ENCODE peak calls at places on chromosomes 13 and 19, in six cellular contexts. N, Q, I, K, E and V are unnamed samples.

GRCh38 chr13:32535140-32535539 is 3.5 kb downstream of the N4BP2L2 start:
- DNase-seq in I (no peak), E (no peak), N (no peak), K (no peak), Q (no peak), V (no peak)

GRCh38 chr19:30046522-30046921 is 104.5 kb downstream of the URI1 start:
- DNase-seq in K (no peak), Q (no peak), I (no peak), N (no peak), E (no peak), V (no peak)

GRCh38 chr13:110830800-110831371 is 84.0 kb downstream of the ANKRD10 start:
- DNase-seq in E (no peak), Q (no peak), N (no peak), K (no peak), I (no peak), V (no peak)

GRCh38 chr13:24630851-24631341 is 49.3 kb upstream of the ATP12A start:
- DNase-seq in N (no peak), E (peak; percentile 59), Q (no peak), K (peak; percentile 22), I (no peak), V (peak; percentile 65)

GRCh38 chr19:39823693-39824092 is 10.3 kb downstream of the DYRK1B start:
- DNase-seq in N (no peak), E (no peak), K (no peak), I (no peak), Q (no peak), V (no peak)

GRCh38 chr13:107678075-107678689 is 537.2 kb downstream of the LIG4 start:
- DNase-seq in N (no peak), I (no peak), E (no peak), Q (no peak), K (peak; percentile 11), V (no peak)

GRCh38 chr13:25922373-25922772 is 129.4 kb downstream of the SHISA2 start:
- DNase-seq in K (peak; percentile 20), Q (no peak), E (no peak), N (no peak), I (no peak), V (no peak)

GRCh38 chr13:23889598-23890224 is 511 bp upstream of the MIPEP start:
- DNase-seq in N (no peak), I (no peak), Q (no peak), K (peak; percentile 22), E (peak; percentile 12), V (no peak)

GRCh38 chr13:50033696-50034095 is 18.5 kb downstream of the KCNRG start:
- DNase-seq in E (no peak), N (no peak), K (peak; percentile 81), I (no peak), Q (no peak), V (no peak)

GRCh38 chr19:44752123-44752815 is 3.8 kb downstream of the BCL3 start:
- DNase-seq in Q (no peak), I (no peak), N (no peak), K (no peak), E (no peak), V (no peak)

GRCh38 chr19:55287361-55288079 is 3.7 kb downstream of the BRSK1 start:
- DNase-seq in N (no peak), I (no peak), E (no peak), Q (no peak), K (no peak), V (no peak)

GRCh38 chr19:12113121-12113520 is 27.0 kb downstream of the ZNF20 start:
- DNase-seq in I (no peak), K (no peak), N (no peak), Q (no peak), E (no peak), V (no peak)

GRCh38 chr19:38224014-38224862 is at the start of gene DPF1:
- DNase-seq in Q (peak; percentile 93), K (peak; percentile 48), E (peak; percentile 90), N (no peak), I (peak; percentile 24), V (peak; percentile 93)

GRCh38 chr13:81916471-81916870 is 1575.5 kb upstream of the SPRY2 start:
- DNase-seq in N (no peak), Q (no peak), K (no peak), I (no peak), E (no peak), V (no peak)

GRCh38 chr19:40597329-40597838 is 3.8 kb upstream of the LTBP4 start:
- DNase-seq in N (no peak), I (no peak), Q (no peak), E (no peak), K (no peak), V (no peak)

GRCh38 chr13:29569253-29570057 is 26.0 kb downstream of the SLC7A1 start:
- DNase-seq in E (no peak), I (peak; percentile 43), N (no peak), K (no peak), Q (no peak), V (peak; percentile 42)

GRCh38 chr13:77177646-77178045 is 149.2 kb downstream of the MYCBP2 start:
- DNase-seq in I (no peak), N (no peak), E (no peak), K (no peak), Q (no peak), V (no peak)

GRCh38 chr13:48776396-48776795 is 122.7 kb downstream of the CYSLTR2 start:
- DNase-seq in E (no peak), N (no peak), I (no peak), K (peak; percentile 29), Q (no peak), V (no peak)

GRCh38 chr19:14786421-14786851 is 8.1 kb upstream of the ADGRE2 start:
- DNase-seq in Q (no peak), N (no peak), K (no peak), I (no peak), E (peak; percentile 36), V (peak; percentile 4)

GRCh38 chr19:31261651-31262331 is 87.4 kb downstream of the TSHZ3 start:
- DNase-seq in E (no peak), Q (no peak), N (no peak), K (peak; percentile 83), I (no peak), V (no peak)

GRCh38 chr13:104318121-104318520 is 1251.9 kb upstream of the SLC10A2 start:
- DNase-seq in Q (no peak), E (no peak), K (no peak), I (no peak), N (no peak), V (no peak)

GRCh38 chr13:95921485-95921884 is 131.7 kb downstream of the UGGT2 start:
- DNase-seq in K (peak; percentile 36), I (no peak), Q (no peak), E (no peak), N (no peak), V (no peak)

GRCh38 chr19:47152632-47153031 is 22.0 kb downstream of the SAE1 start:
- DNase-seq in E (peak; percentile 83), N (no peak), K (no peak), I (no peak), Q (no peak), V (peak; percentile 49)

GRCh38 chr13:34155931-34156607 is 338.1 kb downstream of the RFC3 start:
- DNase-seq in I (no peak), E (peak; percentile 39), K (peak; percentile 28), N (no peak), Q (no peak), V (no peak)

GRCh38 chr19:7943444-7944176 is at the start of gene TIMM44:
- DNase-seq in N (peak; percentile 95), I (peak; percentile 99), Q (peak; percentile 99), E (peak; percentile 99), K (peak; percentile 99), V (peak; percentile 97)

GRCh38 chr13:76725211-76725610 is 161.0 kb downstream of the KCTD12 start:
- DNase-seq in I (no peak), K (peak; percentile 75), N (no peak), E (no peak), Q (no peak), V (no peak)

GRCh38 chr19:35430382-35431146 is 17.5 kb upstream of the FFAR2 start:
- DNase-seq in N (no peak), I (no peak), Q (no peak), E (no peak), K (no peak), V (no peak)

GRCh38 chr19:41934849-41935374 is 6.7 kb upstream of the ERFL start:
- DNase-seq in N (peak; percentile 64), K (peak; percentile 42), I (peak; percentile 79), Q (peak; percentile 87), E (peak; percentile 63), V (peak; percentile 88)

GRCh38 chr13:80126382-80127068 is 214.4 kb downstream of the SPRY2 start:
- DNase-seq in E (no peak), I (no peak), K (no peak), N (no peak), Q (no peak), V (no peak)

GRCh38 chr19:4454952-4455738 is 2.4 kb downstream of the UBXN6 start:
- DNase-seq in Q (no peak), I (no peak), K (peak; percentile 70), E (peak; percentile 81), N (no peak), V (no peak)

DNA sequence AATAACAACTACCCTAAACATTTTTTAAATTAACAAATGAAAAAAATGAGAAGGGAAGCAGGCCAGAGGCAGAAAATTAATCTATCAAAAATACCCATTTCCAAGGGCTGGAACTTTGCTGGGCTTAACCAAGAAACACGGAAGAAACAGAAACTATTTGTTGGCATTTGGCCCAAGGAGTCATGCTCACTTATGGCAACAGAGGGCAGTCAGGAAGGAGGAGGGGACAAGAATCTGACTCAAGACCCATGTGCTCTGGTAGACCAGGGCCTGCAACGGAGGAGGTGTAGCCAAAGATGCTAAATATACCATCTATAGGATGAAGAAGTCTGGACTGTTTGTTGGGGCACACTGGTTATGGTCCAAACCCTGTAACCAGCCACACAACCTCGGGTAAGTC is 496.7 kb downstream of the COG6 start:
- DNase-seq in E (peak; percentile 62), N (no peak), Q (no peak), I (no peak), K (peak; percentile 80), V (peak; percentile 53)
- TF ChIP-seq CTCF in E (no peak), N (no peak), Q (no peak), I (no peak), K (peak; percentile 38), V (no peak)

DNA sequence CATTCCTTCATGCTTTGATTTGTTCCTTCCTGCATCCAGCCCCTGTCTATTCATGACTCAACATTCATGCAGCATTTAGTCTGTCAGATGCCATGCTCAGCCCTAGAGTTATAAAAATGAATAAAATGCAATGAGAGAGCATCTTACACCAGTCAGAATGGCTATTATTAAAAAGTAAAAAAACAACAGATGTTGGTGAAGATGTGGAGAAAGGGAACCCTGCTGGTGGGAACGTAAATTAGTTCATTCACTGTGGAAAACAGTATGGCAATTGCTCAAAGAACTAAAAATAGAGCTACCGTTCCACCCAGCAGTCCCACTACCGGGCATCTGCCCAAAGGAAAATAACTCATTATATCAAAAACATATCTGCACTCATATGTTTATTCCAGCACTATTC is 70.0 kb upstream of the GTF3A start:
- DNase-seq in N (no peak), E (no peak), Q (no peak), K (peak; percentile 69), I (no peak), V (no peak)
- TF ChIP-seq CTCF in N (no peak), E (no peak), Q (no peak), K (peak; percentile 41), I (no peak), V (no peak)

GRCh38 chr13:46010148-46010547 is 42.4 kb downstream of the ZC3H13 start:
- DNase-seq in Q (no peak), I (no peak), K (peak; percentile 4), N (no peak), E (peak; percentile 3), V (no peak)
- TF ChIP-seq CTCF in Q (peak; percentile 50), I (no peak), K (peak; percentile 54), N (no peak), E (peak; percentile 21), V (no peak)

GRCh38 chr19:43126720-43127119 is 44.2 kb upstream of the PSG2 start:
- DNase-seq in E (no peak), Q (no peak), K (no peak), N (no peak), I (no peak), V (no peak)

GRCh38 chr19:43124360-43124759 is 41.9 kb upstream of the PSG2 start:
- DNase-seq in K (no peak), Q (no peak), I (no peak), E (no peak), N (no peak), V (no peak)
- TF ChIP-seq CTCF in K (no peak), Q (no peak), I (no peak), E (no peak), N (no peak), V (no peak)